ENCODE peak calls at places on chromosome 20, in nine cellular contexts. E is lower leg skin, A is body of pancreas, B is GM12878, C is psoas muscle, X is AG10803, W is fibroblast of lung, H is cardiac muscle cell, I is A549. N is an unnamed sample.
A peak's percentile ranks its signal among the peaks of the same experiment; 100 is the strongest.

GRCh38 chr20:38873050-38873581 is 53.1 kb upstream of the FAM83D start:
- DNase-seq in W (no peak), C (no peak), E (no peak), X (no peak), B (peak; percentile 91), H (no peak), A (no peak), I (no peak), N (no peak)

GRCh38 chr20:36745234-36745926 is 510 bp downstream of the NDRG3 start:
- DNase-seq in C (no peak), H (peak; percentile 53), A (peak; percentile 37), B (no peak), I (peak; percentile 49), W (no peak), E (no peak), X (no peak), N (no peak)

GRCh38 chr20:38089500-38089899 is 56.0 kb downstream of the RPRD1B start:
- DNase-seq in B (no peak), W (no peak), X (no peak), A (no peak), I (no peak), E (no peak), H (no peak), C (no peak), N (no peak)

GRCh38 chr20:36493801-36494114 is 47.6 kb upstream of the MYL9 start:
- DNase-seq in B (no peak), A (no peak), W (peak; percentile 87), X (peak; percentile 86), H (no peak), E (peak; percentile 40), I (no peak), C (peak; percentile 85), N (no peak)

GRCh38 chr20:706366-706885 is 30.8 kb upstream of the SCRT2 start:
- DNase-seq in B (no peak), W (no peak), X (no peak), A (no peak), C (no peak), E (no peak), H (no peak), I (no peak), N (no peak)

GRCh38 chr20:37395921-37396519 is 50.1 kb downstream of the SRC start:
- DNase-seq in X (no peak), E (no peak), W (peak; percentile 63), C (peak; percentile 8), A (no peak), H (peak; percentile 80), B (no peak), I (no peak), N (no peak)

GRCh38 chr20:48595495-48596475 is 232.0 kb downstream of the PREX1 start:
- DNase-seq in A (no peak), E (no peak), X (no peak), C (no peak), I (no peak), H (no peak), B (no peak), W (no peak), N (no peak)

GRCh38 chr20:33702861-33703260 is 16.7 kb upstream of the E2F1 start:
- DNase-seq in W (no peak), E (no peak), A (no peak), X (no peak), H (no peak), I (no peak), B (no peak), C (no peak), N (no peak)

GRCh38 chr20:16017656-16018055 is 555.6 kb downstream of the KIF16B start:
- DNase-seq in B (no peak), A (no peak), W (no peak), X (no peak), I (no peak), E (no peak), C (no peak), H (no peak), N (no peak)
- TF ChIP-seq CTCF in B (no peak), A (no peak), W (no peak), X (no peak), I (no peak), E (no peak), C (no peak), H (no peak), N (no peak)

GRCh38 chr20:64047046-64047389 is 2.4 kb downstream of the SOX18 start:
- DNase-seq in E (no peak), I (no peak), X (no peak), W (no peak), A (no peak), C (no peak), H (no peak), B (no peak), N (no peak)

GRCh38 chr20:64049887-64050260 is 435 bp upstream of the SOX18 start:
- DNase-seq in W (no peak), B (no peak), H (no peak), X (no peak), A (no peak), C (no peak), I (no peak), E (no peak), N (no peak)

GRCh38 chr20:64047968-64048401 is 1.5 kb downstream of the SOX18 start:
- DNase-seq in I (no peak), W (no peak), H (no peak), B (no peak), A (no peak), E (no peak), X (no peak), C (no peak), N (no peak)

GRCh38 chr20:64049060-64049886 is at the start of gene SOX18:
- DNase-seq in A (no peak), W (peak; percentile 26), I (no peak), B (no peak), H (peak; percentile 64), C (no peak), X (no peak), E (no peak), N (no peak)

DNA sequence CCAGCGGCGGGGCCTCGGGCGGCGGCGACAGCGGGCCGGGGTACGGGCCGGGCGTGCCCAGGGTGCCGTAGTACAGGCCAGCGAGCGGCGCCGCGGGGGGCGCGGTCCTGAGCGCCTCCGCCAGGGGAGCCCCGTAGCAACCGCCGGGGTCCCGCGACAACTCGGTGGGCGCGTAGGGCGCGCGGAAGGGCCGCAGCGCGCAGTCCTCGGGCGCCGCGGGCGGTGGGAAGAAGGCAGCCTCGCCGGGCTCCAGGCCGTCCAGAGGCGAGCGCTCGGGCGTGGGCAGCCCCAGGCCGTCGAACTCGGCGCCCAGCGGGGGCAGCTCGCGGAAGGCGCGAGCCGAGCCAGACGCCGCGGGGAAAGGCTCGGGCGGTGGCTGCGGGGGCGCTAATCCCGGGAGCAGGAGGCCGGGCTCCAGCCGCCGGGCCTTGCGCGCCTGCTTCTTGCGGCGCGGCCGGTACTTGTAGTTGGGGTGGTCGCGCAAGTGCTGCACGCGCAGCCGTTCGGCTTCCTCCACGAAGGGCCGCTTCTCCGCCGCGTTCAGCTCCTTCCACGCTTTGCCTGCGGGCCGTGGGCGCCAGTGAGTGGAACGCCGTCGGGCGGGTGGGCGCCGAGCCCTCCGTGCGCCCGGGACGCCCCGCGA is 916 bp downstream of the SOX18 start:
- DNase-seq in X (no peak), E (no peak), B (no peak), W (no peak), C (no peak), A (no peak), H (peak; percentile 14), I (no peak), N (no peak)
- H3K4me3 ChIP-seq in X (no peak overlapping the region), E (no peak overlapping the region), B (no peak overlapping the region), W (no peak overlapping the region), C (peak overlapping the region; percentile 57), A (no peak overlapping the region), H (peak overlapping the region; percentile 6), I (peak overlapping the region; percentile 67), N (no peak overlapping the region)

GRCh38 chr20:56629464-56630085 is 469 bp downstream of the TFAP2C start:
- DNase-seq in E (no peak), C (no peak), A (no peak), I (peak; percentile 36), B (no peak), H (peak; percentile 28), X (no peak), W (no peak), N (no peak)

GRCh38 chr20:56630086-56630493 is 984 bp downstream of the TFAP2C start:
- DNase-seq in W (no peak), B (no peak), E (peak; percentile 72), H (peak; percentile 84), C (no peak), X (peak; percentile 86), A (peak; percentile 63), I (peak; percentile 88), N (peak; percentile 28)

GRCh38 chr20:56631990-56632327 is 2.9 kb downstream of the TFAP2C start:
- DNase-seq in I (no peak), C (no peak), W (no peak), A (no peak), X (peak; percentile 44), B (no peak), H (no peak), E (no peak), N (no peak)

GRCh38 chr20:56631318-56631989 is 2.3 kb downstream of the TFAP2C start:
- DNase-seq in E (no peak), I (no peak), C (no peak), B (no peak), W (no peak), X (no peak), A (no peak), H (peak; percentile 34), N (no peak)

DNA sequence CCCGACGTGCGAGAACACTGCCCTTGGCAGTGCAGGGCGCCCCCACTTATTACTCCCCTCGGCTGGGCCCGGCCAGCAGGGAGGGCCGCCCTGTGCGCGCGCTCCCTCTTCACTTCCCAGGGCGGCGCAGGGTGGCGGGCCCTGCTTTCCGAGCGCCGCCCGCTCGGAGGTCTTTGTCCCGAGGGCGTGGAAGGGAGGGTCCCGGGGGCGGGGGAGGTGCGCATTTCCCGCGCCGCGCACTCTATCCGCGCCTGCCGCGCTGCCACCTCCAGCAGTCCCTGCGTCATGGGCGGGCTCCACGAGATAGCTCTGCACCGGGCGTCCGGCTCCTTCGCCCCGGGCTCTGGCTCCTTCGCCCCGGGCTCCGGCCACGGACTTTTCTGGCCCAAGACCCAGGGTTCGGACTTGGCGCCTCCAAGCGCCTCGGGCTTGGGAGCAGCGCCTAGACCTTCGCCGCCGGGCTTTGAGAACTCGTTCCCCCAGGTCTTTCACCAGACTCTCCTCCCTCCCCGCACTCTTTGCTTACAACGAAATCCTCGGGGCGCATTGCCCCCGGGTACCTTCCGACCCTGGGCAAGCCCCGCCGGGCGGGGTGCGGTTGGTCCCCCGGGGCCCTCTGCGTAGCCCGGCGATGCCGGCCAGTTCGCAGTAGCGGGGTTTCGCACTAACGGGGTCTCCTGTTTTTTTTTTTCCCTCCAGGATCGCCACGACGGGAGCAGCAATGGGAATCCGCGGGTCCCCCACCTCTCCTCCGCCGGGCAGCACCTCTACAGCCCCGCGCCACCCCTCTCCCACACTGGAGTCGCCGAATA is 1.6 kb downstream of the TFAP2C start:
- DNase-seq in C (no peak), B (no peak), H (peak; percentile 34), A (no peak), I (no peak), E (no peak), X (peak; percentile 42), W (no peak), N (no peak)
- TF ChIP-seq CTCF in C (no peak), B (no peak), H (no peak), A (no peak), I (peak; percentile 24), E (no peak), X (no peak), W (no peak), N (no peak)

GRCh38 chr20:4814696-4815252 is 93.1 kb downstream of the PRND start:
- DNase-seq in B (peak; percentile 83), X (no peak), W (no peak), A (no peak), E (no peak), H (no peak), C (no peak), I (no peak), N (no peak)

GRCh38 chr20:4812216-4812615 is 90.5 kb downstream of the PRND start:
- DNase-seq in E (no peak), X (no peak), C (no peak), I (no peak), B (no peak), W (no peak), A (no peak), H (no peak), N (no peak)

GRCh38 chr20:4812641-4813075 is 90.9 kb downstream of the PRND start:
- DNase-seq in E (no peak), A (no peak), X (no peak), C (no peak), I (no peak), H (no peak), W (no peak), B (no peak), N (no peak)

GRCh38 chr20:4813839-4814695 is 92.4 kb downstream of the PRND start:
- DNase-seq in X (no peak), W (no peak), I (no peak), H (no peak), C (no peak), A (no peak), B (peak; percentile 91), E (peak; percentile 44), N (no peak)

DNA sequence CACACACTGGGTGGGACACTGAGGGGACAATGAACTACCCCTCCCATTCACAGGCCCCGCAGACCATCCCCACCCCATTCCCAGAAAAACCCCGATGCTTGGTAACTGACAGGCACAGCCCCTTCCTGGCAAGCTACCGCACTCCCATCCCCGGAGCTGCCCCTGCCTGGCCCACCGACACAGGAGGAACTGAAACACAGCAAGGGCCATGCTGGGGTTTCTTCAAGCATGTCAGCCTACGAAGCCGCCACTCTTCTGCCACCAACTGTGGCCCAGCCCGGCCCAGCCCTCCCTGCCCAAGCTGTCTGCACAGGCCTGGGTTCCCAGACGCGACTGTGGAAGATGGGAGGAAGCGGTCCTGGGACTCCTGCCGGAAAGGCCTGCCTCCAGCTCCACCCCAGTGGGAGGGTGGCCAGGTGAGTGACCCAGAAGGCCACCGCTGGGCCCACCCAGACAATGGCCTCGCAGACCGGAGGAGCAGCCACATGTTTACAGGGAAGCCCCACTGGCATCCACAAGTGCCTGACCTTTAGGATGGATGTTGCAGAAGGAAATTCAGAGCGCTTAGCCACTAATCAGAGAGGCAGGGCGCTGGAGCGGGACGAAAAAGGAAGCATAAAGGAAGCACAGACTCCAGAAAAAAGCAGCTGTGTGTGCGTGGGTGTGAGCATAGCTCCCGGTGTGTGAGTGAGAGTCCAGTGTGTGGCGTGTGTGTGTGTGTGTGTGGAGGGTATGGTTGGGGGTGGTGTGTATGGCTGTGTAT is 91.5 kb downstream of the PRND start:
- DNase-seq in I (no peak), W (no peak), C (no peak), X (no peak), B (peak; percentile 43), H (no peak), E (no peak), A (no peak), N (no peak)
- H3K4me3 ChIP-seq in I (no peak overlapping the region), W (no peak overlapping the region), C (peak overlapping the region; percentile 7), X (no peak overlapping the region), B (peak overlapping the region; percentile 71), H (no peak overlapping the region), E (no peak overlapping the region), A (no peak overlapping the region), N (no peak overlapping the region)

N was measured in AG04449.